ENCODE peak calls at places on chromosomes 7 and 10, in four cellular contexts. C is left ventricle myocardium superior, O is cardiac fibroblast, Q is hepatic stellate cell. H is an unnamed sample.

GRCh38 chr10:123331438-123331837 is 177.2 kb downstream of the BUB3 start:
- DNase-seq in C (no peak), O (peak), Q (no peak), H (no peak)

GRCh38 chr7:104972510-104972909 is 41.5 kb upstream of the KMT2E start:
- DNase-seq in C (no peak), O (peak), Q (peak), H (no peak)

GRCh38 chr7:78326870-78327269 is 528.3 kb downstream of the PHTF2 start:
- DNase-seq in C (peak), O (peak), Q (no peak), H (no peak)

GRCh38 chr10:43671659-43672555 is 23.2 kb upstream of the ZNF32 start:
- DNase-seq in C (peak), O (peak), Q (peak), H (peak)

GRCh38 chr7:28774529-28775057 is 183.5 kb downstream of the TRIL start:
- DNase-seq in C (no peak), O (no peak), Q (no peak), H (no peak)

GRCh38 chr10:116395223-116395985 is 32.2 kb upstream of the PNLIPRP3 start:
- DNase-seq in C (no peak), O (no peak), Q (no peak), H (no peak)

GRCh38 chr10:100362570-100363496 is 15.8 kb downstream of the SCD start:
- DNase-seq in C (no peak), O (no peak), Q (no peak), H (no peak)

GRCh38 chr10:11760151-11760550 is 18.0 kb downstream of the ECHDC3 start:
- DNase-seq in C (no peak), O (no peak), Q (no peak), H (no peak)

GRCh38 chr7:40659231-40659630 is 524.4 kb downstream of the SUGCT start:
- DNase-seq in C (no peak), O (no peak), Q (no peak), H (no peak)

GRCh38 chr7:29398011-29398410 is 165.6 kb upstream of the PRR15 start:
- DNase-seq in C (no peak), O (no peak), Q (no peak), H (no peak)

GRCh38 chr10:15531927-15532722 is 161.0 kb upstream of the FAM171A1 start:
- DNase-seq in C (no peak), O (no peak), Q (no peak), H (no peak)

GRCh38 chr10:25902002-25902401 is 32.0 kb upstream of the MYO3A start:
- DNase-seq in C (no peak), O (no peak), Q (no peak), H (peak)

GRCh38 chr10:78338717-78339116 is 305.1 kb downstream of the RPS24 start:
- DNase-seq in C (no peak), O (no peak), Q (no peak), H (no peak)

GRCh38 chr7:106421181-106421762 is 136.5 kb upstream of the NAMPT start:
- DNase-seq in C (peak), O (peak), Q (peak), H (no peak)

GRCh38 chr10:73131295-73131694 is 21.0 kb downstream of the NUDT13 start:
- DNase-seq in C (no peak), O (no peak), Q (no peak), H (no peak)

GRCh38 chr7:51315393-51316261 is 982 bp downstream of the COBL start:
- DNase-seq in C (peak), O (peak), Q (no peak), H (no peak)

GRCh38 chr7:450741-451140 is 68.9 kb downstream of the PDGFA start:
- DNase-seq in C (no peak), O (no peak), Q (no peak), H (no peak)

GRCh38 chr7:140212100-140212881 is 35.5 kb upstream of the KDM7A start:
- DNase-seq in C (no peak), O (no peak), Q (no peak), H (no peak)

GRCh38 chr10:22321831-22322662 is 1.1 kb downstream of the BMI1 start:
- DNase-seq in C (peak), O (no peak), Q (peak), H (peak)

GRCh38 chr10:121553861-121554264 is 44.4 kb downstream of the FGFR2 start:
- DNase-seq in C (no peak), O (no peak), Q (no peak), H (no peak)

GRCh38 chr7:103074519-103075336 is at the start of the genes ARMC10 and FBXL13:
- DNase-seq in C (peak), O (peak), Q (peak), H (peak)

GRCh38 chr7:3861941-3862340 is 560.9 kb downstream of the SDK1 start:
- DNase-seq in C (no peak), O (peak), Q (no peak), H (no peak)

GRCh38 chr10:44307691-44308090 is 77.2 kb downstream of the CXCL12 start:
- DNase-seq in C (no peak), O (no peak), Q (no peak), H (no peak)

GRCh38 chr10:127983701-127984100 is 76.8 kb downstream of the PTPRE start:
- DNase-seq in C (no peak), O (no peak), Q (no peak), H (no peak)

GRCh38 chr10:2680802-2681201 is 386.5 kb upstream of the PFKP start:
- DNase-seq in C (no peak), O (no peak), Q (no peak), H (no peak)

GRCh38 chr7:75642810-75643486 is 95.8 kb downstream of the HIP1 start:
- DNase-seq in C (no peak), O (peak), Q (peak), H (peak)

GRCh38 chr7:46162582-46162981 is 241.5 kb upstream of the IGFBP3 start:
- DNase-seq in C (no peak), O (no peak), Q (no peak), H (no peak)

GRCh38 chr10:24344279-24344678 is 135.3 kb downstream of the KIAA1217 start:
- DNase-seq in C (no peak), O (peak), Q (peak), H (no peak)

GRCh38 chr7:76512941-76513816 is 2.8 kb downstream of the UPK3B start:
- DNase-seq in C (no peak), O (no peak), Q (peak), H (peak)

GRCh38 chr10:132232553-132232949 is 45.8 kb downstream of the DPYSL4 start:
- DNase-seq in C (peak), O (no peak), Q (no peak), H (peak)

GRCh38 chr10:132963430-132963960 is 21.1 kb upstream of the CFAP46 start:
- DNase-seq in C (peak), O (no peak), Q (no peak), H (no peak)

GRCh38 chr10:50316695-50317648 is 65.7 kb upstream of the ASAH2 start:
- DNase-seq in C (no peak), O (no peak), Q (no peak), H (no peak)

GRCh38 chr10:104123397-104123796 is 1.4 kb downstream of the SFR1 start:
- DNase-seq in C (no peak), O (peak), Q (peak), H (peak)

GRCh38 chr10:82394122-82394521 is 519.1 kb downstream of the NRG3 start:
- DNase-seq in C (no peak), O (no peak), Q (no peak), H (no peak)

GRCh38 chr10:77837248-77837924 is 89.2 kb downstream of the DLG5 start:
- DNase-seq in C (peak), O (no peak), Q (peak), H (peak)

GRCh38 chr7:132876576-132876975 is 205.3 kb downstream of the CHCHD3 start:
- DNase-seq in C (no peak), O (no peak), Q (no peak), H (no peak)

GRCh38 chr10:42753126-42753506 is 29.5 kb upstream of the BMS1 start:
- DNase-seq in C (peak), O (peak), Q (peak), H (no peak)

GRCh38 chr7:47496064-47496665 is 85.7 kb downstream of the TNS3 start:
- DNase-seq in C (no peak), O (no peak), Q (no peak), H (peak)

GRCh38 chr10:96188911-96189310 is 58.8 kb downstream of the ZNF518A start:
- DNase-seq in C (no peak), O (peak), Q (peak), H (no peak)

GRCh38 chr10:121375201-121375600 is 223.0 kb downstream of the FGFR2 start:
- DNase-seq in C (no peak), O (no peak), Q (no peak), H (no peak)